ENCODE peak calls at places on chromosomes 12 and 14, in five cellular contexts. Y is LNCaP clone FGC, P is MCF 10A, I is fibroblast of mammary gland, Z is HuH-7.5. O is an unnamed sample.

GRCh38 chr12:51482808-51483532 is 58.3 kb downstream of the SLC4A8 start:
- DNase-seq in Y (no peak), P (no peak), I (no peak), Z (no peak), O (no peak)

GRCh38 chr14:33455998-33456397 is 494.9 kb downstream of the EGLN3 start:
- DNase-seq in Y (no peak), P (no peak), I (peak), Z (no peak), O (no peak)

GRCh38 chr14:51782412-51782811 is 78.0 kb upstream of the GNG2 start:
- DNase-seq in Y (no peak), P (no peak), I (no peak), Z (no peak), O (no peak)

GRCh38 chr12:31655208-31655607 is 4.3 kb upstream of the ETFBKMT start:
- DNase-seq in Y (no peak), P (no peak), I (no peak), Z (no peak), O (no peak)

GRCh38 chr12:104687823-104688573 is 231.2 kb downstream of the CHST11 start:
- DNase-seq in Y (no peak), P (no peak), I (no peak), Z (no peak), O (no peak)

GRCh38 chr12:68342966-68343365 is 10.8 kb upstream of the MDM1 start:
- DNase-seq in Y (no peak), P (no peak), I (no peak), Z (no peak), O (no peak)

GRCh38 chr12:114480309-114481199 is 74.6 kb upstream of the TBX5 start:
- DNase-seq in Y (no peak), P (peak), I (peak), Z (no peak), O (peak)

GRCh38 chr12:100789146-100789545 is 5.4 kb upstream of the ANO4 start:
- DNase-seq in Y (no peak), P (peak), I (peak), Z (no peak), O (peak)

GRCh38 chr12:32489070-32489469 is 89.7 kb downstream of the FGD4 start:
- DNase-seq in Y (no peak), P (no peak), I (no peak), Z (no peak), O (no peak)

GRCh38 chr14:53628747-53629146 is 327.9 kb downstream of the BMP4 start:
- DNase-seq in Y (no peak), P (no peak), I (no peak), Z (no peak), O (no peak)

GRCh38 chr12:127750076-127750840 is 516.7 kb upstream of the TMEM132C start:
- DNase-seq in Y (no peak), P (no peak), I (no peak), Z (no peak), O (no peak)

GRCh38 chr14:75720828-75721227 is 59.8 kb downstream of the TTLL5 start:
- DNase-seq in Y (peak), P (peak), I (peak), Z (no peak), O (no peak)

GRCh38 chr12:107336705-107337104 is 243.4 kb upstream of the CRY1 start:
- DNase-seq in Y (no peak), P (no peak), I (no peak), Z (no peak), O (no peak)

GRCh38 chr14:67517083-67517482 is 16.0 kb upstream of the PLEKHH1 start:
- DNase-seq in Y (no peak), P (no peak), I (no peak), Z (no peak), O (peak)

GRCh38 chr12:122888232-122888752 is 7.6 kb downstream of the VPS37B start:
- DNase-seq in Y (peak), P (peak), I (peak), Z (no peak), O (peak)

O was measured in Daoy.